ENCODE peak calls at places on chromosomes 6 and 20, in nine cellular contexts. A, J, Q, O, C, W, E, X and P are unnamed samples.

GRCh38 chr20:37381621-37382538 is 35.9 kb downstream of the SRC start:
- DNase-seq in A (no peak), J (peak; percentile 6), Q (no peak), O (no peak), C (no peak), W (no peak), E (no peak), X (no peak), P (no peak)

GRCh38 chr20:2217857-2218529 is 77.8 kb upstream of the TGM3 start:
- DNase-seq in A (no peak), J (no peak), Q (no peak), O (no peak), C (peak; percentile 53), W (no peak), E (peak; percentile 12), X (no peak), P (peak; percentile 60)

GRCh38 chr6:140043762-140044378 is 669.4 kb upstream of the CITED2 start:
- DNase-seq in A (no peak), J (no peak), Q (no peak), O (peak; percentile 53), C (no peak), W (no peak), E (no peak), X (no peak), P (no peak)

GRCh38 chr20:4220756-4221155 is 205.4 kb upstream of the RNF24 start:
- DNase-seq in A (no peak), J (no peak), Q (no peak), O (no peak), C (no peak), W (no peak), E (no peak), X (no peak), P (no peak)

GRCh38 chr6:151276112-151276745 is 36.5 kb downstream of the AKAP12 start:
- DNase-seq in A (no peak), J (no peak), Q (no peak), O (peak; percentile 43), C (no peak), W (no peak), E (no peak), X (no peak), P (no peak)

GRCh38 chr6:38137609-38138008 is 318.1 kb downstream of the ZFAND3 start:
- DNase-seq in A (no peak), J (no peak), Q (no peak), O (no peak), C (no peak), W (no peak), E (no peak), X (no peak), P (no peak)

GRCh38 chr20:62796699-62797491 is 622 bp downstream of the MRGBP start:
- DNase-seq in A (no peak), J (no peak), Q (no peak), O (no peak), C (no peak), W (no peak), E (no peak), X (no peak), P (peak; percentile 58)

GRCh38 chr6:168683621-168684020 is 242.6 kb downstream of the SMOC2 start:
- DNase-seq in A (no peak), J (no peak), Q (no peak), O (no peak), C (no peak), W (no peak), E (no peak), X (no peak), P (no peak)

GRCh38 chr6:150667977-150668716 is 68.5 kb downstream of the PLEKHG1 start:
- DNase-seq in A (peak; percentile 92), J (peak; percentile 90), Q (peak; percentile 94), O (peak; percentile 58), C (peak; percentile 93), W (peak; percentile 84), E (peak; percentile 92), X (peak; percentile 91), P (peak; percentile 89)

GRCh38 chr6:34992353-34992752 is 103.3 kb downstream of the ANKS1A start:
- DNase-seq in A (no peak), J (no peak), Q (no peak), O (no peak), C (no peak), W (no peak), E (no peak), X (no peak), P (no peak)

GRCh38 chr20:19277381-19277780 is 64.9 kb downstream of the SLC24A3 start:
- DNase-seq in A (no peak), J (no peak), Q (no peak), O (no peak), C (no peak), W (no peak), E (no peak), X (no peak), P (no peak)

GRCh38 chr20:47396762-47397476 is 40.4 kb upstream of the ZMYND8 start:
- DNase-seq in A (no peak), J (no peak), Q (no peak), O (no peak), C (peak; percentile 81), W (no peak), E (no peak), X (no peak), P (no peak)

GRCh38 chr20:47392721-47393073 is 36.2 kb upstream of the ZMYND8 start:
- DNase-seq in A (no peak), J (no peak), Q (no peak), O (peak; percentile 47), C (no peak), W (no peak), E (no peak), X (no peak), P (no peak)

GRCh38 chr20:47391276-47392010 is 34.9 kb upstream of the ZMYND8 start:
- DNase-seq in A (no peak), J (no peak), Q (no peak), O (no peak), C (no peak), W (no peak), E (no peak), X (no peak), P (no peak)

GRCh38 chr20:47389867-47390347 is 33.4 kb upstream of the ZMYND8 start:
- DNase-seq in A (no peak), J (no peak), Q (no peak), O (peak; percentile 53), C (no peak), W (no peak), E (no peak), X (no peak), P (no peak)

GRCh38 chr20:47392015-47392720 is 35.7 kb upstream of the ZMYND8 start:
- DNase-seq in A (no peak), J (no peak), Q (no peak), O (peak; percentile 97), C (peak; percentile 37), W (no peak), E (no peak), X (no peak), P (peak; percentile 78)
- TF ChIP-seq POLR2A in A (no peak), J (no peak), Q (no peak), O (no peak), C (no peak), W (no peak), E (no peak), X (no peak), P (no peak)

DNA sequence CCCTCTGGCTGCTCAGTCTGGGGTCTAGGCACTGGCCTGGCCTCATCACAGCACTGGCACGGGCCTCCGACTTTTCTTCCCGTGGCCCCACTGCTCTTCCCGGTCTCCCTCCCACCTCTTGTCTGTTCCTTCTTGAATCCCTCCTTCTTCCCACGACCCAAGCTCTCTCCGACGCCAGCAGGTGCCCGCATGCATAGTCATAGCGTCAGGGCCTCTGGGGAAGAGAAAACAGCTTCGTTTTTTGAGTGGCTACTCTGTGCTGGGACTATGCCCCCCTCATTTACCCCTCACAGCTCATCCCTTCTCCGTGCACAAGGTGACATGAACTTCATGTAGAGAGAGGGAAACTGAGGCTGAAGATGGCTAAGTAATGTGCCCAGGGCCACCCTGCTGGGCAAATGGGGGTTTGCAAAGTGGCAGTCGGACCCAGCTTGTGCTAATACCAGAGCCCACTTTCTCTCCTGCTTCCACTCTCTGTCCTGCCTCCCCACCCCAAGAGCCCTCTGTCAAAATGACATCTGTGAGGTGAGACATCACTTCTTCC is 59.2 kb downstream of the SYNJ2 start:
- DNase-seq in A (no peak), J (no peak), Q (no peak), O (peak; percentile 90), C (no peak), W (no peak), E (no peak), X (no peak), P (peak; percentile 15)
- TF ChIP-seq POLR2A in A (no peak), J (no peak), Q (no peak), O (no peak), C (no peak), W (no peak), E (no peak), X (no peak), P (no peak)

DNA sequence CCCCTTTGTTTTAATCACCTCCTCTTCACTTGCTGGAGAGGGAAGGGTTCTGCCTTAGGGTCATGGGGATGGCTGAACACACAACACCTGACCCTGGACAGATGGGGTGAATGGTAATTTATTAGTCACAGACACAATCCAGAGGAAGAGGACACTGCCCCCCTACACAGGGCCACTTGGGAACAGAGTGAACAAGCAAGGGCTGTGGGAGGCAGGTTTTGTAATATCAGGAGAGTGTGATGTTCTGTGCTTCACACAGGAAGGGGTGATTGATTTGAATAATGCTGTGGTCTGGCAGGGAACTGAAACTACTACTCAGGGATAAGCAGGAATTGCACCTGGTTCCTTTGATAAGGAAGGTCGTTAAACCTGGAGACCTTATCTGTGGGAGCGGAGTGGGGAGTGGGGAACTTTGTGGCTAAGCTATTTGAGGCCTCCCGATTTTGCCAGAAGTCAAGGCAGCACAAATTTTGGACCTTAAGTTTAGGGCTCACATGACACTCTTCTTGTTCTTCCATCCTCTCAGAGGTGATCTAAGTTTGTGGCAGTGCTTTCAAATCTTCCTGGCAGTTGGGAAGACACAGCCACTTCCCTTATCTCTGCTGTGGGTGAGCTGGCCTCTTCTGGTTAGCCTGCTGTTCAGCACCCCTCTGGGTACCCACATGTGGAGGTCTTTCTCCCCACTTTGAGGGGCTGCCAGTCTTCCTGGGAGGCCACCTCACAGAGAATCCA is 77.8 kb downstream of the CD164 start:
- DNase-seq in A (no peak), J (no peak), Q (no peak), O (no peak), C (peak; percentile 10), W (no peak), E (no peak), X (no peak), P (no peak)
- TF ChIP-seq POLR2A in A (no peak), J (no peak), Q (no peak), O (no peak), C (no peak), W (no peak), E (no peak), X (no peak), P (no peak)

DNA sequence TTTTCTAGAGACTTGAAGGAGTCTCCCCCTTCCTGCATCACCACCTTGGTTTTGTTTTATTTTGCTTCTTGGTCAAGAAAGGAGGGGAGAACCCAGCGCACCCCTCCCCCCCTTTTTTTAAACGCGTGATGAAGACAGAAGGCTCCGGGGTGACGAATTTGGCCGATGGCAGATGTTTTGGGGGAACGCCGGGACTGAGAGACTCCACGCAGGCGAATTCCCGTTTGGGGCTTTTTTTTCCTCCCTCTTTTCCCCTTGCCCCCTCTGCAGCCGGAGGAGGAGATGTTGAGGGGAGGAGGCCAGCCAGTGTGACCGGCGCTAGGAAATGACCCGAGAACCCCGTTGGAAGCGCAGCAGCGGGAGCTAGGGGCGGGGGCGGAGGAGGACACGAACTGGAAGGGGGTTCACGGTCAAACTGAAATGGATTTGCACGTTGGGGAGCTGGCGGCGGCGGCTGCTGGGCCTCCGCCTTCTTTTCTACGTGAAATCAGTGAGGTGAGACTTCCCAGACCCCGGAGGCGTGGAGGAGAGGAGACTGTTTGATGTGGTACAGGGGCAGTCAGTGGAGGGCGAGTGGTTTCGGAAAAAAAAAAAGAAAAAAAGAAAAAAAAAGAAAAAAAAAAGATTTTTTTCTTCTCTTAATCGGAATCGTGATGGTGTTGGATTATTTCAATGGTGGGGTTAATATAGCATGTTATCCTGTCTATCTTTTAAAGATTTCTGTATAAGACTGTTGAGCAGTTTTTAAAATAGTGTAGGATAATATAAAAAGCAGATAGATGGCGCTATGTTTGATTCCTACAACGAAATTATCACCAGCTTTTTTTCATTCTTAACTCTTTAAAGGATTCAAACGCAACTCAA is 3.1 kb downstream of the SOX4 start:
- DNase-seq in A (peak; percentile 72), J (peak; percentile 70), Q (no peak), O (peak; percentile 59), C (peak; percentile 40), W (peak; percentile 72), E (peak; percentile 40), X (peak; percentile 61), P (peak; percentile 52)
- TF ChIP-seq POLR2A in A (no peak), J (no peak), Q (no peak), O (no peak), C (peak; percentile 35), W (no peak), E (no peak), X (no peak), P (no peak)